ENCODE peak calls at places on chromosome 17, in four cellular contexts. One of them, this sample, is unnamed.

GRCh38 chr17:83180996-83181481 is 101.6 kb downstream of the METRNL start:
- DNase-seq in NCI-H345: peak
- DNase-seq in NCI-H774: no peak
- DNase-seq in AG08395: no peak
- DNase-seq in this sample: no peak

GRCh38 chr17:61928101-61928436 is 287 bp upstream of the INTS2 start:
- DNase-seq in NCI-H345: no peak
- DNase-seq in NCI-H774: no peak
- DNase-seq in AG08395: no peak
- DNase-seq in this sample: no peak

GRCh38 chr17:27762527-27763305 is 37.6 kb downstream of the NOS2 start:
- DNase-seq in NCI-H345: no peak
- DNase-seq in NCI-H774: no peak
- DNase-seq in AG08395: no peak
- DNase-seq in this sample: no peak

GRCh38 chr17:20173091-20173490 is 163.9 kb downstream of the SPECC1 start:
- DNase-seq in NCI-H345: no peak
- DNase-seq in NCI-H774: no peak
- DNase-seq in AG08395: no peak
- DNase-seq in this sample: no peak

GRCh38 chr17:79951361-79952264 is 84.1 kb downstream of the TBC1D16 start:
- DNase-seq in NCI-H345: no peak
- DNase-seq in NCI-H774: no peak
- DNase-seq in AG08395: peak
- DNase-seq in this sample: peak

GRCh38 chr17:34307110-34307509 is 12.1 kb upstream of the CCL8 start:
- DNase-seq in NCI-H345: no peak
- DNase-seq in NCI-H774: no peak
- DNase-seq in AG08395: peak
- DNase-seq in this sample: no peak

GRCh38 chr17:8064590-8065019 is 22.9 kb downstream of the ALOX12B start:
- DNase-seq in NCI-H345: no peak
- DNase-seq in NCI-H774: no peak
- DNase-seq in AG08395: no peak
- DNase-seq in this sample: no peak

GRCh38 chr17:35257080-35257701 is 14.3 kb downstream of the SLFN5 start:
- DNase-seq in NCI-H345: peak
- DNase-seq in NCI-H774: peak
- DNase-seq in AG08395: no peak
- DNase-seq in this sample: peak

GRCh38 chr17:3688852-3689261 is 7.1 kb downstream of the P2RX5 start:
- DNase-seq in NCI-H345: no peak
- DNase-seq in NCI-H774: no peak
- DNase-seq in AG08395: no peak
- DNase-seq in this sample: no peak

GRCh38 chr17:31308935-31309334 is 4.9 kb downstream of the EVI2B start:
- DNase-seq in NCI-H345: no peak
- DNase-seq in NCI-H774: no peak
- DNase-seq in AG08395: no peak
- DNase-seq in this sample: no peak

GRCh38 chr17:50199651-50200446 is 1.6 kb downstream of the COL1A1 start:
- DNase-seq in NCI-H345: peak
- DNase-seq in NCI-H774: peak
- DNase-seq in AG08395: peak
- DNase-seq in this sample: peak

GRCh38 chr17:28745052-28745776 is 1.4 kb downstream of the TRAF4 start:
- DNase-seq in NCI-H345: peak
- DNase-seq in NCI-H774: peak
- DNase-seq in AG08395: peak
- DNase-seq in this sample: peak

GRCh38 chr17:38711792-38712571 is 6.9 kb downstream of the MLLT6 start:
- DNase-seq in NCI-H345: no peak
- DNase-seq in NCI-H774: no peak
- DNase-seq in AG08395: no peak
- DNase-seq in this sample: no peak

GRCh38 chr17:38559880-38560230 is 45.9 kb downstream of the SRCIN1 start:
- DNase-seq in NCI-H345: no peak
- DNase-seq in NCI-H774: no peak
- DNase-seq in AG08395: no peak
- DNase-seq in this sample: peak

GRCh38 chr17:56786989-56787482 is 46.7 kb downstream of the C17orf67 start:
- DNase-seq in NCI-H345: no peak
- DNase-seq in NCI-H774: no peak
- DNase-seq in AG08395: peak
- DNase-seq in this sample: no peak

GRCh38 chr17:12519956-12520594 is 145.6 kb upstream of the MYOCD start:
- DNase-seq in NCI-H345: no peak
- DNase-seq in NCI-H774: peak
- DNase-seq in AG08395: peak
- DNase-seq in this sample: no peak

GRCh38 chr17:68611353-68612227 is 10.4 kb upstream of the FAM20A start:
- DNase-seq in NCI-H345: no peak
- DNase-seq in NCI-H774: no peak
- DNase-seq in AG08395: no peak
- DNase-seq in this sample: no peak

GRCh38 chr17:72362466-72363335 is 241.9 kb downstream of the SOX9 start:
- DNase-seq in NCI-H345: no peak
- DNase-seq in NCI-H774: no peak
- DNase-seq in AG08395: peak
- DNase-seq in this sample: no peak

GRCh38 chr17:3838206-3838605 is 7.8 kb downstream of the NCBP3 start:
- DNase-seq in NCI-H345: no peak
- DNase-seq in NCI-H774: no peak
- DNase-seq in AG08395: no peak
- DNase-seq in this sample: no peak

GRCh38 chr17:2962729-2963128 is 100.7 kb downstream of the OR1D5 start:
- DNase-seq in NCI-H345: no peak
- DNase-seq in NCI-H774: no peak
- DNase-seq in AG08395: no peak
- DNase-seq in this sample: no peak

GRCh38 chr17:7317161-7317803 is 2.1 kb upstream of the GPS2 start:
- DNase-seq in NCI-H345: no peak
- DNase-seq in NCI-H774: no peak
- DNase-seq in AG08395: no peak
- DNase-seq in this sample: no peak

GRCh38 chr17:68015081-68015723 is 18.9 kb upstream of the C17orf58 start:
- DNase-seq in NCI-H345: no peak
- DNase-seq in NCI-H774: no peak
- DNase-seq in AG08395: no peak
- DNase-seq in this sample: no peak

GRCh38 chr17:16419929-16420271 is 4.5 kb downstream of the TRPV2 start:
- DNase-seq in NCI-H345: no peak
- DNase-seq in NCI-H774: no peak
- DNase-seq in AG08395: peak
- DNase-seq in this sample: no peak

GRCh38 chr17:4566785-4567184 is 6.4 kb upstream of the GGT6 start:
- DNase-seq in NCI-H345: peak
- DNase-seq in NCI-H774: peak
- DNase-seq in AG08395: peak
- DNase-seq in this sample: peak

GRCh38 chr17:48054238-48055185 is 6.4 kb downstream of the NFE2L1 start:
- DNase-seq in NCI-H345: peak
- DNase-seq in NCI-H774: no peak
- DNase-seq in AG08395: peak
- DNase-seq in this sample: peak

GRCh38 chr17:42760652-42761581 is at the start of gene RAMP2:
- DNase-seq in NCI-H345: no peak
- DNase-seq in NCI-H774: peak
- DNase-seq in AG08395: no peak
- DNase-seq in this sample: no peak

GRCh38 chr17:7307686-7308624 is 527 bp downstream of the EIF5A start:
- DNase-seq in NCI-H345: no peak
- DNase-seq in NCI-H774: no peak
- DNase-seq in AG08395: no peak
- DNase-seq in this sample: no peak

GRCh38 chr17:58344047-58344790 is 7.8 kb downstream of the SUPT4H1 start:
- DNase-seq in NCI-H345: no peak
- DNase-seq in NCI-H774: no peak
- DNase-seq in AG08395: no peak
- DNase-seq in this sample: no peak

GRCh38 chr17:63222655-63223054 is 223.5 kb downstream of the CYB561 start:
- DNase-seq in NCI-H345: peak
- DNase-seq in NCI-H774: no peak
- DNase-seq in AG08395: no peak
- DNase-seq in this sample: no peak